ENCODE peak calls at places on chromosomes 6 and 20, in nine cellular contexts. O is neuronal stem cell, C is mesendoderm, P is PC-3, W is GM23338, I is hepatocyte, S is MM.1S, T is fibroblast of lung, M is HCT116. Z is an unnamed sample.

GRCh38 chr6:21634582-21634981 is 41.0 kb downstream of the SOX4 start:
- DNase-seq in O (no peak), C (no peak), P (peak; percentile 93), W (no peak), I (peak; percentile 26), S (no peak), T (peak; percentile 92), M (no peak), Z (peak; percentile 93)

GRCh38 chr6:71181565-71181964 is 107.0 kb upstream of the OGFRL1 start:
- DNase-seq in O (peak; percentile 8), C (peak; percentile 96), P (peak; percentile 82), W (peak; percentile 92), I (peak; percentile 66), S (no peak), T (peak; percentile 52), M (peak; percentile 13), Z (peak; percentile 81)

GRCh38 chr20:41221614-41222218 is 84.4 kb downstream of the PLCG1 start:
- DNase-seq in O (no peak), C (no peak), P (no peak), W (no peak), I (no peak), S (no peak), T (no peak), M (no peak), Z (no peak)

GRCh38 chr6:154605207-154605877 is 94.9 kb upstream of the CNKSR3 start:
- DNase-seq in O (no peak), C (no peak), P (peak; percentile 35), W (no peak), I (no peak), S (no peak), T (no peak), M (no peak), Z (peak; percentile 62)

GRCh38 chr6:3340358-3340798 is 81.6 kb downstream of the PSMG4 start:
- DNase-seq in O (no peak), C (no peak), P (no peak), W (no peak), I (no peak), S (no peak), T (peak; percentile 66), M (no peak), Z (no peak)

GRCh38 chr6:35300848-35301247 is 3.2 kb downstream of the DEF6 start:
- DNase-seq in O (no peak), C (no peak), P (no peak), W (no peak), I (no peak), S (no peak), T (no peak), M (no peak), Z (no peak)

GRCh38 chr6:131065112-131065823 is 2.2 kb upstream of the EPB41L2 start:
- DNase-seq in O (no peak), C (no peak), P (peak; percentile 35), W (no peak), I (peak; percentile 19), S (no peak), T (no peak), M (no peak), Z (no peak)

GRCh38 chr6:105359419-105360366 is 43.2 kb downstream of the PREP start:
- DNase-seq in O (no peak), C (peak; percentile 38), P (peak; percentile 85), W (no peak), I (peak; percentile 41), S (no peak), T (peak; percentile 91), M (no peak), Z (peak; percentile 93)

GRCh38 chr6:42251911-42252637 is 34.4 kb upstream of the MRPS10 start:
- DNase-seq in O (no peak), C (no peak), P (no peak), W (no peak), I (peak; percentile 55), S (no peak), T (peak; percentile 71), M (no peak), Z (no peak)

GRCh38 chr6:2542101-2542857 is 208.4 kb downstream of the MYLK4 start:
- DNase-seq in O (no peak), C (no peak), P (no peak), W (no peak), I (no peak), S (no peak), T (no peak), M (no peak), Z (no peak)

GRCh38 chr6:16764188-16764950 is 3.1 kb upstream of the ATXN1 start:
- DNase-seq in O (no peak), C (peak; percentile 33), P (peak; percentile 69), W (peak; percentile 44), I (peak; percentile 55), S (peak; percentile 31), T (peak; percentile 83), M (no peak), Z (peak; percentile 17)
- H3K4me2 ChIP-seq in O (no peak overlapping the region), C (no peak overlapping the region), P (peak overlapping the region; percentile 93), W (no peak overlapping the region), I (peak overlapping the region; percentile 88), S (peak overlapping the region; percentile 90), T (peak overlapping the region; percentile 94), M (peak overlapping the region; percentile 89), Z (no peak overlapping the region)

GRCh38 chr6:160057080-160057479 is 64.5 kb upstream of the SLC22A1 start:
- DNase-seq in O (no peak), C (no peak), P (no peak), W (no peak), I (no peak), S (no peak), T (no peak), M (no peak), Z (no peak)

GRCh38 chr6:160063771-160064413 is 57.7 kb upstream of the SLC22A1 start:
- DNase-seq in O (no peak), C (no peak), P (peak; percentile 32), W (no peak), I (no peak), S (no peak), T (no peak), M (no peak), Z (no peak)

GRCh38 chr6:160058603-160059215 is 62.9 kb upstream of the SLC22A1 start:
- DNase-seq in O (no peak), C (no peak), P (no peak), W (no peak), I (no peak), S (no peak), T (no peak), M (no peak), Z (no peak)

GRCh38 chr6:160060221-160060620 is 61.4 kb upstream of the SLC22A1 start:
- DNase-seq in O (no peak), C (no peak), P (no peak), W (no peak), I (no peak), S (no peak), T (no peak), M (no peak), Z (no peak)

GRCh38 chr6:160060920-160061447 is 60.6 kb upstream of the SLC22A1 start:
- DNase-seq in O (no peak), C (peak; percentile 26), P (no peak), W (no peak), I (no peak), S (no peak), T (no peak), M (no peak), Z (no peak)
- H3K36me3 ChIP-seq in O (peaks cover 59% of the 10 kb centered on the region), C (peaks cover 28% of the 10 kb centered on the region), P (peaks cover 3% of the 10 kb centered on the region), W (peaks cover 22% of the 10 kb centered on the region), I (peaks cover 7% of the 10 kb centered on the region), S (no peaks in the 10 kb centered on the region), T (peaks cover 42% of the 10 kb centered on the region), M (peaks cover 5% of the 10 kb centered on the region), Z (peaks cover 33% of the 10 kb centered on the region)

GRCh38 chr20:1507276-1507675 is 16.1 kb upstream of the SIRPB2 start:
- DNase-seq in O (no peak), C (no peak), P (no peak), W (no peak), I (no peak), S (no peak), T (no peak), M (no peak), Z (no peak)

GRCh38 chr20:1505871-1506270 is 14.7 kb upstream of the SIRPB2 start:
- DNase-seq in O (no peak), C (no peak), P (peak; percentile 57), W (no peak), I (no peak), S (no peak), T (no peak), M (no peak), Z (peak; percentile 57)

GRCh38 chr20:1505361-1505760 is 14.1 kb upstream of the SIRPB2 start:
- DNase-seq in O (no peak), C (no peak), P (peak; percentile 98), W (no peak), I (no peak), S (no peak), T (no peak), M (no peak), Z (peak; percentile 95)

GRCh38 chr20:1500496-1500895 is 9.3 kb upstream of the SIRPB2 start:
- DNase-seq in O (no peak), C (peak; percentile 89), P (no peak), W (peak; percentile 77), I (no peak), S (peak; percentile 62), T (no peak), M (no peak), Z (peak; percentile 60)

GRCh38 chr20:1503564-1504227 is 12.5 kb upstream of the SIRPB2 start:
- DNase-seq in O (peak; percentile 50), C (peak; percentile 95), P (peak; percentile 98), W (peak; percentile 94), I (peak; percentile 92), S (peak; percentile 94), T (peak; percentile 88), M (peak; percentile 91), Z (peak; percentile 94)
- H3K4me2 ChIP-seq in O (no peak overlapping the region), C (no peak overlapping the region), P (peak overlapping the region; percentile 8), W (no peak overlapping the region), I (no peak overlapping the region), S (peak overlapping the region; percentile 20), T (no peak overlapping the region), M (peak overlapping the region; percentile 10), Z (no peak overlapping the region)

GRCh38 chr20:53575481-53576194 is 18.0 kb downstream of the ZNF217 start:
- DNase-seq in O (no peak), C (no peak), P (no peak), W (no peak), I (no peak), S (no peak), T (no peak), M (no peak), Z (no peak)

GRCh38 chr20:53574259-53574789 is 19.3 kb downstream of the ZNF217 start:
- DNase-seq in O (no peak), C (no peak), P (no peak), W (no peak), I (no peak), S (no peak), T (no peak), M (no peak), Z (no peak)

GRCh38 chr20:53576586-53577318 is 16.9 kb downstream of the ZNF217 start:
- DNase-seq in O (no peak), C (no peak), P (no peak), W (no peak), I (no peak), S (no peak), T (no peak), M (no peak), Z (no peak)

GRCh38 chr20:53576195-53576580 is 17.5 kb downstream of the ZNF217 start:
- DNase-seq in O (no peak), C (no peak), P (no peak), W (no peak), I (no peak), S (no peak), T (no peak), M (no peak), Z (no peak)

DNA sequence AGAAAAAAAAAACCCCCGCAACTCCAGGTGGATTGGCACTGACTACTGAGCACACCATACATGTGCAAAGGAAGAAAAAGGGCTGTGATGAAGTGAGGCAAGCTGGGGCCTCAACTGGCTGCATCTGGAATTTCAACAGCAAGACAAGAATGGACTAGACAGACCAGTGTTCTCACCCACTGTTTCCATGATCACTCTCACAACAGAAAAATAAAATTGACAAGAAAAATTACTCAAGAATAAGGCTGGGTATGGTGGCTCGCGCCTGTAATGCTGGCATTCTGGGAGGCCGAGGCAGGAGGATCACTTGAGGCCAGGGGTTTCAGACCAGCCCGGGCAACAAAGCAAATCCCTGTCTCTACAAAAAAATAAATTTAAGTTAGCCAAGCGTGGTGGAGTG is 18.8 kb downstream of the ZNF217 start:
- DNase-seq in O (no peak), C (no peak), P (no peak), W (no peak), I (no peak), S (no peak), T (no peak), M (no peak), Z (peak; percentile 43)
- H3K36me3 ChIP-seq in O (peaks cover 49% of the 10 kb centered on the region), C (peaks cover 16% of the 10 kb centered on the region), P (peaks cover 77% of the 10 kb centered on the region), W (peaks cover 71% of the 10 kb centered on the region), I (no peaks in the 10 kb centered on the region), S (peaks cover 54% of the 10 kb centered on the region), T (peaks cover 26% of the 10 kb centered on the region), M (peaks cover 54% of the 10 kb centered on the region), Z (peaks cover 56% of the 10 kb centered on the region)

Z was measured in mammary epithelial cell.